ENCODE peak calls at places on chromosomes 5 and 9, in ten cellular contexts. I is hepatocyte; U is CD8-positive, alpha-beta T cell; O is PC-3; V is upper lobe of right lung; X is A549; Z is CD8-positive, alpha-beta memory T cell; M is NT2/D1; F is heart right ventricle; L is lower lobe of right lung. G is an unnamed sample.
A peak's percentile ranks its signal among the peaks of the same experiment; 100 is the strongest.

GRCh38 chr5:172399336-172399735 is 55.0 kb downstream of the SH3PXD2B start:
- DNase-seq in I (no peak), U (no peak), O (no peak), V (no peak), X (no peak), Z (no peak), M (no peak), F (no peak), L (no peak), G (no peak)

GRCh38 chr9:91589101-91589553 is 165.5 kb upstream of the NFIL3 start:
- DNase-seq in I (peak; percentile 51), U (no peak), O (no peak), V (no peak), X (no peak), Z (no peak), M (no peak), F (no peak), L (no peak), G (peak; percentile 65)

GRCh38 chr9:19896161-19896560 is 107.3 kb upstream of the SLC24A2 start:
- DNase-seq in I (no peak), U (no peak), O (no peak), V (no peak), X (no peak), Z (no peak), M (no peak), F (no peak), L (no peak), G (no peak)

GRCh38 chr5:127236254-127236653 is 54.3 kb upstream of the MEGF10 start:
- DNase-seq in I (no peak), U (no peak), O (no peak), V (no peak), X (no peak), Z (no peak), M (no peak), F (no peak), L (no peak), G (no peak)

GRCh38 chr9:2157277-2158105 is 142.3 kb downstream of the SMARCA2 start:
- DNase-seq in I (peak; percentile 65), U (no peak), O (peak; percentile 49), V (peak; percentile 65), X (peak; percentile 41), Z (no peak), M (no peak), F (peak; percentile 30), L (peak; percentile 52), G (peak; percentile 69)

GRCh38 chr5:94694671-94695070 is 76.2 kb downstream of the SLF1 start:
- DNase-seq in I (no peak), U (no peak), O (no peak), V (no peak), X (no peak), Z (no peak), M (no peak), F (no peak), L (no peak), G (no peak)

GRCh38 chr9:114138537-114138936 is 16.8 kb upstream of the COL27A1 start:
- DNase-seq in I (peak; percentile 55), U (no peak), O (no peak), V (no peak), X (no peak), Z (no peak), M (no peak), F (peak; percentile 23), L (no peak), G (no peak)

GRCh38 chr5:107519900-107520354 is 150.8 kb downstream of the EFNA5 start:
- DNase-seq in I (peak; percentile 50), U (no peak), O (peak; percentile 64), V (no peak), X (no peak), Z (no peak), M (no peak), F (no peak), L (no peak), G (no peak)

GRCh38 chr9:97851450-97851883 is 1.6 kb upstream of the FOXE1 start:
- DNase-seq in I (no peak), U (no peak), O (no peak), V (no peak), X (no peak), Z (no peak), M (no peak), F (no peak), L (no peak), G (no peak)

GRCh38 chr5:126449751-126450271 is 26.6 kb downstream of the GRAMD2B start:
- DNase-seq in I (no peak), U (peak; percentile 47), O (peak; percentile 70), V (no peak), X (no peak), Z (peak; percentile 13), M (no peak), F (no peak), L (no peak), G (no peak)

GRCh38 chr5:172636279-172637050 is 4.6 kb upstream of the NEURL1B start:
- DNase-seq in I (no peak), U (no peak), O (no peak), V (no peak), X (no peak), Z (no peak), M (no peak), F (no peak), L (no peak), G (no peak)

GRCh38 chr5:96058084-96058483 is 96.4 kb upstream of the ELL2 start:
- DNase-seq in I (no peak), U (no peak), O (no peak), V (no peak), X (no peak), Z (no peak), M (no peak), F (no peak), L (no peak), G (no peak)

GRCh38 chr5:172145870-172146747 is 41.9 kb downstream of the STK10 start:
- DNase-seq in I (no peak), U (no peak), O (no peak), V (no peak), X (no peak), Z (no peak), M (no peak), F (no peak), L (no peak), G (no peak)

GRCh38 chr9:73515216-73515615 is 363.6 kb downstream of the ANXA1 start:
- DNase-seq in I (peak; percentile 5), U (no peak), O (peak; percentile 1), V (no peak), X (no peak), Z (no peak), M (no peak), F (no peak), L (no peak), G (no peak)

GRCh38 chr5:132263548-132264261 is 6.2 kb downstream of the PDLIM4 start:
- DNase-seq in I (no peak), U (no peak), O (peak; percentile 72), V (no peak), X (peak; percentile 64), Z (no peak), M (no peak), F (no peak), L (no peak), G (peak; percentile 15)

GRCh38 chr5:63205976-63206375 is 627.4 kb downstream of the LRRC70 start:
- DNase-seq in I (no peak), U (no peak), O (no peak), V (no peak), X (no peak), Z (no peak), M (no peak), F (no peak), L (no peak), G (no peak)

GRCh38 chr5:34606101-34606500 is 50.0 kb upstream of the RAI14 start:
- DNase-seq in I (no peak), U (no peak), O (no peak), V (no peak), X (no peak), Z (no peak), M (no peak), F (no peak), L (no peak), G (no peak)

GRCh38 chr9:110140276-110140675 is 67.7 kb downstream of the C9orf152 start:
- DNase-seq in I (no peak), U (no peak), O (peak; percentile 20), V (no peak), X (peak; percentile 11), Z (no peak), M (no peak), F (no peak), L (no peak), G (no peak)

GRCh38 chr5:54323462-54323861 is 13.1 kb upstream of the ARL15 start:
- DNase-seq in I (no peak), U (no peak), O (no peak), V (no peak), X (no peak), Z (no peak), M (no peak), F (no peak), L (no peak), G (no peak)
- H3K4me1 ChIP-seq in I (no peaks in the 10 kb centered on the region), U (no peaks in the 10 kb centered on the region), O (peaks cover 8% of the 10 kb centered on the region), V (no peaks in the 10 kb centered on the region), X (no peaks in the 10 kb centered on the region), Z (no peaks in the 10 kb centered on the region), M (no peaks in the 10 kb centered on the region), F (no peaks in the 10 kb centered on the region), L (no peaks in the 10 kb centered on the region), G (peaks cover 6% of the 10 kb centered on the region)

GRCh38 chr5:173890195-173890951 is 2.2 kb downstream of the CPEB4 start:
- DNase-seq in I (peak; percentile 24), U (no peak), O (peak; percentile 42), V (no peak), X (no peak), Z (no peak), M (no peak), F (peak; percentile 45), L (no peak), G (peak; percentile 61)
- H3K4me1 ChIP-seq in I (peaks cover 17% of the 10 kb centered on the region), U (peaks cover 38% of the 10 kb centered on the region), O (peaks cover 52% of the 10 kb centered on the region), V (peaks cover 39% of the 10 kb centered on the region), X (peaks cover 36% of the 10 kb centered on the region), Z (peaks cover 53% of the 10 kb centered on the region), M (no peaks in the 10 kb centered on the region), F (no peaks in the 10 kb centered on the region), L (peaks cover 71% of the 10 kb centered on the region), G (peaks cover 7% of the 10 kb centered on the region)

GRCh38 chr9:130861372-130862180 is 26.5 kb downstream of the ABL1 start:
- DNase-seq in I (no peak), U (no peak), O (no peak), V (no peak), X (no peak), Z (no peak), M (no peak), F (no peak), L (no peak), G (no peak)
- H3K4me1 ChIP-seq in I (peaks cover 9% of the 10 kb centered on the region), U (no peaks in the 10 kb centered on the region), O (no peaks in the 10 kb centered on the region), V (peaks cover 29% of the 10 kb centered on the region), X (peaks cover 22% of the 10 kb centered on the region), Z (peaks cover 3% of the 10 kb centered on the region), M (peaks cover 9% of the 10 kb centered on the region), F (peaks cover 13% of the 10 kb centered on the region), L (peaks cover 18% of the 10 kb centered on the region), G (no peaks in the 10 kb centered on the region)

GRCh38 chr5:116652196-116652729 is 77.6 kb upstream of the SEMA6A start:
- DNase-seq in I (peak; percentile 63), U (no peak), O (no peak), V (no peak), X (no peak), Z (no peak), M (peak; percentile 63), F (peak; percentile 32), L (no peak), G (no peak)
- H3K4me1 ChIP-seq in I (peaks cover 7% of the 10 kb centered on the region), U (no peaks in the 10 kb centered on the region), O (no peaks in the 10 kb centered on the region), V (no peaks in the 10 kb centered on the region), X (no peaks in the 10 kb centered on the region), Z (no peaks in the 10 kb centered on the region), M (no peaks in the 10 kb centered on the region), F (no peaks in the 10 kb centered on the region), L (no peaks in the 10 kb centered on the region), G (no peaks in the 10 kb centered on the region)

GRCh38 chr5:151670074-151670686 is 16.5 kb downstream of the SPARC start:
- DNase-seq in I (peak; percentile 66), U (no peak), O (no peak), V (no peak), X (no peak), Z (no peak), M (no peak), F (no peak), L (no peak), G (peak; percentile 62)
- H3K4me1 ChIP-seq in I (peaks cover 46% of the 10 kb centered on the region), U (no peaks in the 10 kb centered on the region), O (peaks cover 15% of the 10 kb centered on the region), V (peaks cover 83% of the 10 kb centered on the region), X (peaks cover 29% of the 10 kb centered on the region), Z (no peaks in the 10 kb centered on the region), M (no peaks in the 10 kb centered on the region), F (peaks cover 39% of the 10 kb centered on the region), L (peaks cover 95% of the 10 kb centered on the region), G (peaks cover 74% of the 10 kb centered on the region)

G was measured in testis.